ENCODE peak calls at places on chromosomes 6 and 20, in seven cellular contexts. L, E, P, C, Z, G and J are unnamed samples.

GRCh38 chr6:45743028-45743615 is 272.5 kb downstream of the CLIC5 start:
- DNase-seq in L (no peak), E (no peak), P (no peak), C (no peak), Z (no peak), G (no peak), J (no peak)

GRCh38 chr6:20302702-20303251 is 90.5 kb upstream of the MBOAT1 start:
- DNase-seq in L (no peak), E (no peak), P (no peak), C (no peak), Z (no peak), G (no peak), J (no peak)

GRCh38 chr6:7143161-7143974 is 35.6 kb downstream of the RREB1 start:
- DNase-seq in L (no peak), E (no peak), P (no peak), C (no peak), Z (no peak), G (no peak), J (no peak)

GRCh38 chr6:84553527-84553926 is 210.9 kb downstream of the TBX18 start:
- DNase-seq in L (no peak), E (no peak), P (no peak), C (no peak), Z (no peak), G (no peak), J (no peak)

GRCh38 chr6:48151142-48151541 is 40.1 kb upstream of the PTCHD4 start:
- DNase-seq in L (no peak), E (no peak), P (peak; percentile 93), C (no peak), Z (no peak), G (no peak), J (peak; percentile 85)

GRCh38 chr6:45231660-45232059 is 96.5 kb upstream of the RUNX2 start:
- DNase-seq in L (no peak), E (no peak), P (no peak), C (no peak), Z (no peak), G (no peak), J (no peak)

GRCh38 chr6:120960761-120961160 is 373.5 kb downstream of the TBC1D32 start:
- DNase-seq in L (no peak), E (no peak), P (no peak), C (no peak), Z (no peak), G (no peak), J (no peak)

GRCh38 chr20:54475334-54476287 is at the start of gene DOK5:
- DNase-seq in L (peak; percentile 19), E (peak; percentile 59), P (peak; percentile 3), C (no peak), Z (no peak), G (peak; percentile 60), J (no peak)

GRCh38 chr6:157329829-157330228 is 6.5 kb upstream of the TMEM242 start:
- DNase-seq in L (no peak), E (no peak), P (peak; percentile 78), C (no peak), Z (no peak), G (no peak), J (no peak)

GRCh38 chr6:156866181-156866862 is 89.1 kb downstream of the ARID1B start:
- DNase-seq in L (peak; percentile 33), E (no peak), P (peak; percentile 26), C (peak; percentile 22), Z (no peak), G (no peak), J (no peak)

GRCh38 chr6:153117986-153118886 is 12.8 kb downstream of the RGS17 start:
- DNase-seq in L (no peak), E (no peak), P (peak; percentile 88), C (no peak), Z (no peak), G (no peak), J (peak; percentile 72)

GRCh38 chr20:32622585-32623468 is 37.7 kb upstream of the NOL4L start:
- DNase-seq in L (no peak), E (no peak), P (no peak), C (no peak), Z (no peak), G (no peak), J (no peak)

GRCh38 chr20:12414446-12415274 is 497.0 kb downstream of the BTBD3 start:
- DNase-seq in L (no peak), E (no peak), P (no peak), C (no peak), Z (no peak), G (no peak), J (no peak)

GRCh38 chr20:48761023-48761785 is 66.6 kb downstream of the PREX1 start:
- DNase-seq in L (no peak), E (peak; percentile 39), P (no peak), C (peak; percentile 92), Z (peak; percentile 52), G (no peak), J (no peak)

GRCh38 chr6:12363651-12364381 is 73.7 kb downstream of the EDN1 start:
- DNase-seq in L (no peak), E (no peak), P (no peak), C (no peak), Z (peak; percentile 88), G (no peak), J (no peak)

GRCh38 chr6:100472674-100473073 is 8.0 kb upstream of the SIM1 start:
- DNase-seq in L (no peak), E (no peak), P (peak; percentile 90), C (no peak), Z (no peak), G (no peak), J (peak; percentile 61)

GRCh38 chr6:90296346-90297123 is at the start of gene BACH2:
- DNase-seq in L (peak; percentile 95), E (peak; percentile 89), P (peak; percentile 90), C (peak; percentile 97), Z (peak; percentile 78), G (peak; percentile 91), J (peak; percentile 67)

DNA sequence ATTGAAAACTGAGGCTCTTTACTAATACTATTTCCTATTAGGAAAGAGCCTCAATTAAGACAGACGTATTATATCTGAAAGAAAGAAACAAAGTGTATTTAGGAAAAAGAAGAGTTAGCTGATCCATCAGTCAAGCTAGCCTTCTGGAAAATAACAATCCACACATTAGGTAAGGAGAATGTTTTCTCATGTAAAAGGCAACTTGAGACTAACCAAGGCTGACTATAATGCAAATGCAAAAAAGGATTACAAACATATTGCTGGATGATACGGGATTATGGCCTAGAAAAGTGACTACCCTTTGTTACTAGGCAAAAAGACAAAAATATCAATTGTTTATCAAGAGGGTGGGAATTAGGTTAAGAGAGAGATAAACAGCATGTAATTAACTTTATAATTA is 176.9 kb downstream of the RFPL4B start:
- DNase-seq in L (no peak), E (no peak), P (no peak), C (no peak), Z (no peak), G (no peak), J (no peak)
- H3K27ac ChIP-seq in L (no peak overlapping the region), E (no peak overlapping the region), P (no peak overlapping the region), C (no peak overlapping the region), Z (no peak overlapping the region), G (no peak overlapping the region), J (no peak overlapping the region)

GRCh38 chr20:4084096-4084495 is 68.7 kb upstream of the RNF24 start:
- DNase-seq in L (no peak), E (no peak), P (no peak), C (no peak), Z (no peak), G (no peak), J (no peak)

GRCh38 chr20:4083103-4083864 is 67.9 kb upstream of the RNF24 start:
- DNase-seq in L (no peak), E (no peak), P (no peak), C (no peak), Z (no peak), G (no peak), J (no peak)

GRCh38 chr20:4081396-4081795 is 66.0 kb upstream of the RNF24 start:
- DNase-seq in L (no peak), E (no peak), P (no peak), C (no peak), Z (no peak), G (no peak), J (no peak)

GRCh38 chr20:4084721-4085120 is 69.4 kb upstream of the RNF24 start:
- DNase-seq in L (no peak), E (no peak), P (no peak), C (no peak), Z (no peak), G (no peak), J (no peak)

GRCh38 chr20:4082406-4083102 is 67.2 kb upstream of the RNF24 start:
- DNase-seq in L (peak; percentile 58), E (peak; percentile 35), P (peak; percentile 79), C (peak; percentile 47), Z (no peak), G (peak; percentile 55), J (no peak)
- H3K27ac ChIP-seq in L (no peak overlapping the region), E (peak overlapping the region; percentile 52), P (peak overlapping the region; percentile 70), C (no peak overlapping the region), Z (peak overlapping the region; percentile 94), G (peak overlapping the region; percentile 64), J (no peak overlapping the region)

DNA sequence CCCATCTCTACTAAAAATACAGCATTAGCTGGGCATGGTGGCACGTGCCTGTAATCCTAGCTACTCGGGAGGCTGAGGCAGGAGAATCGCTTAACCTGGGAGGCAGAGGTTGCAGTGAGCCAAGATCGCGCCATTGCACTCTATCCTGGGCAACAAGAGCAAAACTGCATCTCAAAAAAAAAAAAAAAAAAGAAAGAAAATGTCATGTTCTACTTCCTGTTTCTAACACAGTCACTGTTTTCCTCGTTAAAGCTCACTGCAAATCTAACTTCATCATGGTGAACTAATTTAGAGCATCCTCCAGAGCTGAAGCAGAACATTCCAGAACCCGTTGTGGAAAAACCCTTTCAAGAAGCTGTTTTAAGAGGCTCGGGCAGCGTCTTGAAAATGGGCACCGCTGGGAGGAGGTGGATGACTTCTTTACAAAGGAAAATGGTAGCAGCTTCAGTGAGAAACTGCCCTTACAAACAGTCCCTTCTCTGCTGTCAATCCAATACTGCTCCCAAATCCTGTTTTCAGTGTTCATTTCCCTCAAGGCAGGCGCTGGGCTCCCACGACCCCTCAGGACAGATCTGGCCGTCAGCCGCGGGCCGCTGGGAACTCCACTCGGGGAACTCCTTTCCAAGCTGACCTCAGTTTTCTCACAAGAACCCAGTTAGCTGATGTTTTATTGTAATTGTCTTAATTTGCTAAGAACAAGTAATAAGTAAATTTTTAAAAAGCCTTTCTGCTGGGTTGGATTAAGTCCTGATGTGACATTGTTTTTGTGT is 12.5 kb downstream of the CTSZ start:
- DNase-seq in L (no peak), E (no peak), P (no peak), C (no peak), Z (no peak), G (no peak), J (no peak)
- H3K27ac ChIP-seq in L (no peak overlapping the region), E (peak overlapping the region; percentile 55), P (no peak overlapping the region), C (no peak overlapping the region), Z (no peak overlapping the region), G (no peak overlapping the region), J (no peak overlapping the region)

GRCh38 chr6:43746071-43746470 is 23.9 kb upstream of the VEGFA start:
- DNase-seq in L (no peak), E (no peak), P (no peak), C (no peak), Z (no peak), G (no peak), J (no peak)

GRCh38 chr6:43744490-43744889 is 25.5 kb upstream of the VEGFA start:
- DNase-seq in L (no peak), E (no peak), P (no peak), C (no peak), Z (no peak), G (no peak), J (no peak)

GRCh38 chr6:43743682-43744381 is 26.2 kb upstream of the VEGFA start:
- DNase-seq in L (no peak), E (no peak), P (no peak), C (no peak), Z (no peak), G (no peak), J (no peak)

GRCh38 chr6:43746613-43747101 is 23.4 kb upstream of the VEGFA start:
- DNase-seq in L (no peak), E (no peak), P (no peak), C (no peak), Z (no peak), G (peak; percentile 32), J (no peak)

GRCh38 chr6:43744931-43745727 is 24.9 kb upstream of the VEGFA start:
- DNase-seq in L (no peak), E (no peak), P (no peak), C (no peak), Z (no peak), G (no peak), J (peak; percentile 20)
- H3K27ac ChIP-seq in L (no peak overlapping the region), E (no peak overlapping the region), P (no peak overlapping the region), C (no peak overlapping the region), Z (no peak overlapping the region), G (no peak overlapping the region), J (no peak overlapping the region)